ENCODE peak calls at places on chromosomes 6 and 20, in six cellular contexts. B is lower leg skin, L is breast epithelium, W is ascending aorta, T is neural crest cell, G is tibial artery. R is an unnamed sample.

GRCh38 chr6:7261030-7261841 is 51.8 kb downstream of the SSR1 start:
- DNase-seq in B (peak; percentile 95), L (peak; percentile 86), W (peak; percentile 62), T (peak; percentile 78), G (peak; percentile 77), R (peak; percentile 92)

GRCh38 chr6:49025273-49026240 is 437.5 kb downstream of the MMUT start:
- DNase-seq in B (peak; percentile 76), L (no peak), W (no peak), T (no peak), G (no peak), R (no peak)

GRCh38 chr6:34053721-34054120 is 92.2 kb downstream of the GRM4 start:
- DNase-seq in B (no peak), L (no peak), W (no peak), T (no peak), G (no peak), R (no peak)

GRCh38 chr6:100774681-100775080 is 106.4 kb downstream of the ASCC3 start:
- DNase-seq in B (no peak), L (no peak), W (no peak), T (no peak), G (no peak), R (no peak)

GRCh38 chr20:36555248-36555647 is 13.9 kb downstream of the MYL9 start:
- DNase-seq in B (no peak), L (no peak), W (no peak), T (no peak), G (no peak), R (no peak)

GRCh38 chr6:22668307-22668706 is 98.9 kb downstream of the HDGFL1 start:
- DNase-seq in B (no peak), L (no peak), W (no peak), T (no peak), G (no peak), R (no peak)

GRCh38 chr20:48797275-48797825 is 30.4 kb downstream of the PREX1 start:
- DNase-seq in B (no peak), L (no peak), W (no peak), T (peak; percentile 47), G (peak; percentile 63), R (no peak)

GRCh38 chr6:13354331-13355042 is 26.1 kb upstream of the TBC1D7 start:
- DNase-seq in B (no peak), L (no peak), W (no peak), T (no peak), G (no peak), R (no peak)

GRCh38 chr20:38973107-38973506 is 11.0 kb downstream of the DHX35 start:
- DNase-seq in B (no peak), L (no peak), W (no peak), T (no peak), G (no peak), R (no peak)

GRCh38 chr20:38640486-38640885 is 38.9 kb downstream of the ARHGAP40 start:
- DNase-seq in B (no peak), L (no peak), W (no peak), T (peak; percentile 23), G (no peak), R (no peak)

GRCh38 chr6:20096506-20096905 is 115.8 kb downstream of the MBOAT1 start:
- DNase-seq in B (no peak), L (no peak), W (no peak), T (no peak), G (no peak), R (no peak)

GRCh38 chr6:16344756-16345155 is 106.4 kb downstream of the GMPR start:
- DNase-seq in B (no peak), L (no peak), W (no peak), T (no peak), G (no peak), R (no peak)

GRCh38 chr20:49866051-49866450 is 49.3 kb downstream of the SPATA2 start:
- DNase-seq in B (peak; percentile 23), L (no peak), W (no peak), T (no peak), G (no peak), R (no peak)

GRCh38 chr6:124994648-124995047 is 32.4 kb downstream of the RNF217 start:
- DNase-seq in B (no peak), L (no peak), W (no peak), T (no peak), G (no peak), R (no peak)

GRCh38 chr6:27753668-27754407 is 158.4 kb downstream of the OR2B2 start:
- DNase-seq in B (peak; percentile 90), L (no peak), W (no peak), T (peak; percentile 72), G (peak; percentile 37), R (no peak)

GRCh38 chr6:170289971-170290305 is 940 bp downstream of the DLL1 start:
- DNase-seq in B (no peak), L (no peak), W (no peak), T (no peak), G (no peak), R (no peak)

GRCh38 chr6:111586554-111586953 is 19.1 kb downstream of the TRAF3IP2 start:
- DNase-seq in B (no peak), L (no peak), W (no peak), T (no peak), G (no peak), R (no peak)

GRCh38 chr20:9460518-9460917 is 53.9 kb upstream of the LAMP5 start:
- DNase-seq in B (no peak), L (no peak), W (no peak), T (no peak), G (no peak), R (no peak)

GRCh38 chr6:148779142-148779562 is 32.3 kb downstream of the UST start:
- DNase-seq in B (no peak), L (no peak), W (no peak), T (no peak), G (no peak), R (no peak)

GRCh38 chr20:35091808-35092523 is 641 bp downstream of the TRPC4AP start:
- DNase-seq in B (no peak), L (no peak), W (no peak), T (no peak), G (peak; percentile 53), R (no peak)

GRCh38 chr20:20076297-20077065 is 24.1 kb downstream of the CFAP61 start:
- DNase-seq in B (peak; percentile 88), L (no peak), W (no peak), T (no peak), G (no peak), R (no peak)

GRCh38 chr6:53724501-53724900 is 58.9 kb upstream of the KLHL31 start:
- DNase-seq in B (no peak), L (no peak), W (no peak), T (no peak), G (no peak), R (no peak)

GRCh38 chr6:88895911-88896310 is 67.5 kb downstream of the RNGTT start:
- DNase-seq in B (no peak), L (no peak), W (no peak), T (no peak), G (no peak), R (no peak)

DNA sequence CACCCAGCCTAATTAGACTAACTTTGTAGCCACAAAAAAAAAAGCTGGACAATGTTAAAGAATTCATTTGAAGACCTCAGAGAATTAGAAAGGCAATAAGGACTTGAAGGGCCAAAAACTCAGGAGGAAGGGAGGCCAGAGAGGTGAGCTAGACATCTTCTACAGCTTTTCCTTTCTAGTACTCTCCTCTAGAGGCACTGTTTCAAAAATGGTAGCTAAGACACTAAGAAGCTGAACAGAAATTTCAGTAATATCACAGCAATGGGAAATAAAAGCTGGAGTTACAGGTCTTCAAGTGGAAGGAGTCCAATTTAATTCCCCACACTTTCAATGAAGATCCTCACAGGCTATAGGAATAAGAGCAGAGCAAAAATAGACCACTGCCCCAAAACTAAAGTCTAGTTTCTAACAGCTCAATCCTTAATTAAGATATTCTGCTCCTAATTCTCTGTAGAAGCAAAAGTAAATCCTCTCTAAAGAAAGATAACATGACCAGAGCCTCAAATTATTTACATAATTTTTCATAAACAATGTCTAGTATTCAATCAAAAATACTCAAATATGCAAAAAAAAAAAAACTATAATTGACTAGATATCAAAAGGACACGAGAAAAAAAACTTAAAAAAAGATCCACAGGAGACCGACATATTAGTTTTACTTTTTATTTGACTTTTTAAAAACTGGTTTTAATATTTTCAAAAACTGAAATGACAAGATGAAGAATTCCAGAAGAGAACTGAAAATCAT is 63.7 kb downstream of the RNGTT start:
- DNase-seq in B (no peak), L (no peak), W (no peak), T (no peak), G (no peak), R (no peak)
- TF ChIP-seq CTCF in B (no peak), L (no peak), W (no peak), T (peak; percentile 48), G (no peak), R (peak; percentile 23)

DNA sequence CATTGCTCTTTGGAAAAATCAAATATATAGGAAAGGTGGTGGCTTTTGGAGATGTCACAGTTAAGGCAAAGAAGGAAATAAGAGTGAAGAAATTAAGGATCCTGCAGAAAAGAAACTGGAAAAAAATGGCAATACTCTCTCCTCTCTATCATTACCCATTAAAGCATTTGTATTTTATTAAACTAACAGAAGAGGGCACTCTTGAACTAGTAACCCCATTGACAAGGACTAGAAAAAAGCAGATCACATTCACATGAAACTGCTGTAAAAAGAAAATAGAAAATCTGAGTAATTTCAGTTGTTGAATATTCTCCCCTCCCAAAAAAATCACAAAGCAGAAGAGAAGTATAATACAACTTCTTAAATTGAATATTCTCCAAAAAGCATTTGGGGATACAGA is 104.1 kb upstream of the SLC35B3 start:
- DNase-seq in B (no peak), L (no peak), W (no peak), T (no peak), G (no peak), R (no peak)
- TF ChIP-seq CTCF in B (no peak), L (peak; percentile 23), W (no peak), T (peak; percentile 64), G (no peak), R (peak; percentile 40)

DNA sequence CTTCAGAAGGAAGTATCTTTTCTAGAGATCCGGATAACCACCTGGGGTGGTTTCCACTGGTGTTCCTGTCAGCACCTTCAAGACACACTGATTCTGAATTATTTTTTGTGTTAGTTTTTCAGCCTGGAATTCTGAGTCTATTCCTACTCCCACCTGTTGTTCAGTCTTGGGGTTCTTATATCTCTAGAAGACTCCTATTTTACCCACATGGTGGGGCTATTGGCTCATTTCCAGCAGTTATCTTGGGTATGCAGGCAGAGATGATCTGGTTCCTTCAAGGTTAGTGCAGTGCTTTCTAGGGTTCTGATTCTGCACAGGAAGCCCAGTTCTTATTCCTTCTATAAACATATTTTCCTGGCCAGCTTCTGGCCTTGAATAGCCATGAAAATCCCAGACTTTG is 175.6 kb upstream of the PDE7B start:
- DNase-seq in B (no peak), L (no peak), W (no peak), T (peak; percentile 17), G (no peak), R (no peak)
- TF ChIP-seq CTCF in B (no peak), L (no peak), W (no peak), T (peak; percentile 79), G (peak; percentile 3), R (peak; percentile 58)

GRCh38 chr6:160733045-160733646 is 31.1 kb downstream of the PLG start:
- DNase-seq in B (no peak), L (no peak), W (no peak), T (peak; percentile 49), G (no peak), R (no peak)
- TF ChIP-seq CTCF in B (no peak), L (peak; percentile 38), W (peak; percentile 56), T (peak; percentile 84), G (peak; percentile 62), R (peak; percentile 70)